ENCODE peak calls at places on chromosome 12, in eight cellular contexts. One of them, this sample, is unnamed.

GRCh38 chr12:6653987-6654386 is 6.8 kb upstream of the ACRBP start:
- DNase-seq in adrenal gland: no peak
- DNase-seq in activated CD4-positive, alpha-beta T cell treated with anti-CD3 and anti-CD28 coated beads, Interleukin-2, amount 10 ng/mL, durations not matched to agents 7 days and 5 days: no peak
- DNase-seq in stimulated activated CD8-positive, alpha-beta memory T cell treated with anti-CD3 and anti-CD28 coated beads, Interleukin-2, amount 100 ng/mL, for 48 hours: no peak
- DNase-seq in GM13976: no peak
- DNase-seq in fibroblast of pulmonary artery: no peak
- DNase-seq in activated CD8-positive, alpha-beta T cell treated with anti-CD3 and anti-CD28 coated beads, Interleukin-2, amount 10 ng/mL, durations not matched to agents 7 days and 5 days: no peak
- DNase-seq in left ventricle myocardium inferior: no peak
- DNase-seq in this sample: no peak

GRCh38 chr12:115222220-115222619 is 538.2 kb upstream of the TBX3 start:
- DNase-seq in activated CD4-positive, alpha-beta T cell treated with anti-CD3 and anti-CD28 coated beads, Interleukin-2, amount 10 ng/mL, durations not matched to agents 7 days and 5 days: no peak
- DNase-seq in activated CD8-positive, alpha-beta T cell treated with anti-CD3 and anti-CD28 coated beads, Interleukin-2, amount 10 ng/mL, durations not matched to agents 7 days and 5 days: no peak
- DNase-seq in GM13976: no peak
- DNase-seq in stimulated activated CD8-positive, alpha-beta memory T cell treated with anti-CD3 and anti-CD28 coated beads, Interleukin-2, amount 100 ng/mL, for 48 hours: no peak
- DNase-seq in fibroblast of pulmonary artery: no peak
- DNase-seq in left ventricle myocardium inferior: no peak
- DNase-seq in adrenal gland: no peak
- DNase-seq in this sample: no peak

GRCh38 chr12:22670762-22671161 is 45.8 kb downstream of the ETNK1 start:
- DNase-seq in adrenal gland: no peak
- DNase-seq in fibroblast of pulmonary artery: peak
- DNase-seq in left ventricle myocardium inferior: no peak
- DNase-seq in stimulated activated CD8-positive, alpha-beta memory T cell treated with anti-CD3 and anti-CD28 coated beads, Interleukin-2, amount 100 ng/mL, for 48 hours: no peak
- DNase-seq in activated CD4-positive, alpha-beta T cell treated with anti-CD3 and anti-CD28 coated beads, Interleukin-2, amount 10 ng/mL, durations not matched to agents 7 days and 5 days: no peak
- DNase-seq in activated CD8-positive, alpha-beta T cell treated with anti-CD3 and anti-CD28 coated beads, Interleukin-2, amount 10 ng/mL, durations not matched to agents 7 days and 5 days: no peak
- DNase-seq in GM13976: no peak
- DNase-seq in this sample: no peak

GRCh38 chr12:118023461-118023860 is 7.0 kb downstream of the RFC5 start:
- DNase-seq in stimulated activated CD8-positive, alpha-beta memory T cell treated with anti-CD3 and anti-CD28 coated beads, Interleukin-2, amount 100 ng/mL, for 48 hours: no peak
- DNase-seq in left ventricle myocardium inferior: no peak
- DNase-seq in activated CD4-positive, alpha-beta T cell treated with anti-CD3 and anti-CD28 coated beads, Interleukin-2, amount 10 ng/mL, durations not matched to agents 7 days and 5 days: no peak
- DNase-seq in adrenal gland: no peak
- DNase-seq in activated CD8-positive, alpha-beta T cell treated with anti-CD3 and anti-CD28 coated beads, Interleukin-2, amount 10 ng/mL, durations not matched to agents 7 days and 5 days: no peak
- DNase-seq in fibroblast of pulmonary artery: no peak
- DNase-seq in GM13976: no peak
- DNase-seq in this sample: no peak

GRCh38 chr12:108838194-108839010 is 19.0 kb downstream of the SSH1 start:
- DNase-seq in GM13976: peak
- DNase-seq in activated CD4-positive, alpha-beta T cell treated with anti-CD3 and anti-CD28 coated beads, Interleukin-2, amount 10 ng/mL, durations not matched to agents 7 days and 5 days: peak
- DNase-seq in activated CD8-positive, alpha-beta T cell treated with anti-CD3 and anti-CD28 coated beads, Interleukin-2, amount 10 ng/mL, durations not matched to agents 7 days and 5 days: peak
- DNase-seq in stimulated activated CD8-positive, alpha-beta memory T cell treated with anti-CD3 and anti-CD28 coated beads, Interleukin-2, amount 100 ng/mL, for 48 hours: peak
- DNase-seq in left ventricle myocardium inferior: peak
- DNase-seq in adrenal gland: peak
- DNase-seq in fibroblast of pulmonary artery: peak
- DNase-seq in this sample: peak

GRCh38 chr12:31749024-31749704 is 20.3 kb upstream of the AMN1 start:
- DNase-seq in left ventricle myocardium inferior: no peak
- DNase-seq in stimulated activated CD8-positive, alpha-beta memory T cell treated with anti-CD3 and anti-CD28 coated beads, Interleukin-2, amount 100 ng/mL, for 48 hours: peak
- DNase-seq in fibroblast of pulmonary artery: peak
- DNase-seq in activated CD8-positive, alpha-beta T cell treated with anti-CD3 and anti-CD28 coated beads, Interleukin-2, amount 10 ng/mL, durations not matched to agents 7 days and 5 days: peak
- DNase-seq in adrenal gland: peak
- DNase-seq in GM13976: peak
- DNase-seq in activated CD4-positive, alpha-beta T cell treated with anti-CD3 and anti-CD28 coated beads, Interleukin-2, amount 10 ng/mL, durations not matched to agents 7 days and 5 days: peak
- DNase-seq in this sample: peak

GRCh38 chr12:81329088-81329487 is 251.2 kb downstream of the ACSS3 start:
- DNase-seq in left ventricle myocardium inferior: no peak
- DNase-seq in activated CD4-positive, alpha-beta T cell treated with anti-CD3 and anti-CD28 coated beads, Interleukin-2, amount 10 ng/mL, durations not matched to agents 7 days and 5 days: no peak
- DNase-seq in stimulated activated CD8-positive, alpha-beta memory T cell treated with anti-CD3 and anti-CD28 coated beads, Interleukin-2, amount 100 ng/mL, for 48 hours: no peak
- DNase-seq in activated CD8-positive, alpha-beta T cell treated with anti-CD3 and anti-CD28 coated beads, Interleukin-2, amount 10 ng/mL, durations not matched to agents 7 days and 5 days: no peak
- DNase-seq in adrenal gland: no peak
- DNase-seq in GM13976: no peak
- DNase-seq in fibroblast of pulmonary artery: peak
- DNase-seq in this sample: peak

GRCh38 chr12:101783838-101784237 is 44.6 kb upstream of the SYCP3 start:
- DNase-seq in GM13976: no peak
- DNase-seq in fibroblast of pulmonary artery: no peak
- DNase-seq in stimulated activated CD8-positive, alpha-beta memory T cell treated with anti-CD3 and anti-CD28 coated beads, Interleukin-2, amount 100 ng/mL, for 48 hours: no peak
- DNase-seq in adrenal gland: no peak
- DNase-seq in activated CD4-positive, alpha-beta T cell treated with anti-CD3 and anti-CD28 coated beads, Interleukin-2, amount 10 ng/mL, durations not matched to agents 7 days and 5 days: no peak
- DNase-seq in left ventricle myocardium inferior: no peak
- DNase-seq in activated CD8-positive, alpha-beta T cell treated with anti-CD3 and anti-CD28 coated beads, Interleukin-2, amount 10 ng/mL, durations not matched to agents 7 days and 5 days: no peak
- DNase-seq in this sample: no peak